ENCODE peak calls at places on chromosomes 11 and 22, in nine cellular contexts. X is AG09309, P is kidney, J is mesothelial cell of epicardium, C is endothelial cell, M is GM12865, G is lower leg skin, K is foreskin fibroblast, D is astrocyte of the spinal cord. H is an unnamed sample.

GRCh38 chr11:109329716-109330115 is 92.3 kb upstream of the C11orf87 start:
- DNase-seq in X (no peak), P (no peak), J (no peak), C (no peak), M (no peak), G (no peak), K (no peak), D (no peak), H (no peak)

GRCh38 chr11:35101223-35101622 is 37.7 kb upstream of the CD44 start:
- DNase-seq in X (no peak), P (no peak), J (no peak), C (no peak), M (no peak), G (no peak), K (no peak), D (no peak), H (no peak)

GRCh38 chr11:12523180-12523924 is 146.0 kb downstream of the PARVA start:
- DNase-seq in X (no peak), P (no peak), J (no peak), C (no peak), M (no peak), G (no peak), K (no peak), D (no peak), H (no peak)

GRCh38 chr22:46941958-46942815 is 179.7 kb downstream of the TBC1D22A start:
- DNase-seq in X (no peak), P (no peak), J (no peak), C (peak; percentile 44), M (no peak), G (no peak), K (peak; percentile 57), D (no peak), H (no peak)

GRCh38 chr22:40678493-40679248 is 613 bp upstream of the MCHR1 start:
- DNase-seq in X (no peak), P (no peak), J (no peak), C (no peak), M (no peak), G (no peak), K (no peak), D (no peak), H (no peak)

GRCh38 chr11:46322759-46323158 is 24.5 kb upstream of the DGKZ start:
- DNase-seq in X (no peak), P (no peak), J (no peak), C (no peak), M (no peak), G (no peak), K (peak; percentile 48), D (no peak), H (no peak)

GRCh38 chr11:125999234-125999880 is 53.5 kb downstream of the VSIG10L2 start:
- DNase-seq in X (no peak), P (no peak), J (no peak), C (no peak), M (no peak), G (peak; percentile 33), K (peak; percentile 16), D (no peak), H (no peak)

GRCh38 chr11:130315354-130315970 is 745 bp upstream of the ZBTB44 start:
- DNase-seq in X (no peak), P (peak; percentile 82), J (no peak), C (peak; percentile 31), M (peak; percentile 58), G (peak; percentile 26), K (no peak), D (no peak), H (no peak)

GRCh38 chr11:35418847-35419712 is at the start of gene SLC1A2:
- DNase-seq in X (no peak), P (no peak), J (peak; percentile 37), C (peak; percentile 33), M (no peak), G (no peak), K (peak; percentile 77), D (peak; percentile 12), H (peak; percentile 73)

GRCh38 chr11:83424376-83425136 is 138.4 kb upstream of the CCDC90B start:
- DNase-seq in X (no peak), P (no peak), J (no peak), C (no peak), M (no peak), G (no peak), K (no peak), D (no peak), H (no peak)

GRCh38 chr11:86746509-86746908 is 53.8 kb upstream of the PRSS23 start:
- DNase-seq in X (no peak), P (no peak), J (no peak), C (no peak), M (no peak), G (no peak), K (no peak), D (no peak), H (no peak)

GRCh38 chr11:117668291-117668690 is 128.7 kb downstream of the DSCAML1 start:
- DNase-seq in X (no peak), P (no peak), J (no peak), C (no peak), M (no peak), G (no peak), K (no peak), D (no peak), H (no peak)

GRCh38 chr22:17303840-17304779 is 65.2 kb upstream of the CECR2 start:
- DNase-seq in X (no peak), P (no peak), J (no peak), C (no peak), M (peak; percentile 82), G (no peak), K (no peak), D (no peak), H (no peak)

GRCh38 chr11:86511086-86511551 is 136.4 kb downstream of the CCDC81 start:
- DNase-seq in X (no peak), P (no peak), J (no peak), C (no peak), M (no peak), G (no peak), K (peak; percentile 66), D (peak; percentile 79), H (no peak)

GRCh38 chr11:69874984-69875673 is 55.9 kb upstream of the FGF3 start:
- DNase-seq in X (no peak), P (peak; percentile 46), J (no peak), C (no peak), M (no peak), G (no peak), K (no peak), D (no peak), H (no peak)

GRCh38 chr22:48749555-48750227 is 1078.0 kb downstream of the BRD1 start:
- DNase-seq in X (no peak), P (peak; percentile 70), J (no peak), C (no peak), M (no peak), G (peak; percentile 8), K (no peak), D (no peak), H (no peak)

GRCh38 chr11:120260616-120261015 is 20.7 kb downstream of the POU2F3 start:
- DNase-seq in X (no peak), P (no peak), J (no peak), C (no peak), M (no peak), G (no peak), K (no peak), D (no peak), H (no peak)

GRCh38 chr22:21942407-21942895 is 10.2 kb downstream of the PPM1F start:
- DNase-seq in X (peak; percentile 40), P (peak; percentile 94), J (no peak), C (peak; percentile 72), M (peak; percentile 28), G (peak; percentile 83), K (peak; percentile 95), D (peak; percentile 91), H (no peak)

GRCh38 chr22:25061134-25061533 is 108.6 kb downstream of the KIAA1671 start:
- DNase-seq in X (no peak), P (no peak), J (no peak), C (no peak), M (no peak), G (no peak), K (no peak), D (no peak), H (no peak)

GRCh38 chr11:62147545-62147944 is 23.7 kb downstream of the INCENP start:
- DNase-seq in X (no peak), P (no peak), J (no peak), C (no peak), M (no peak), G (no peak), K (no peak), D (no peak), H (peak; percentile 55)
- TF ChIP-seq CTCF in X (no peak), P (no peak), J (no peak), C (no peak), M (no peak), G (no peak), K (no peak), D (no peak), H (no peak)

GRCh38 chr11:64269380-64270234 is 14.9 kb downstream of the BAD start:
- DNase-seq in X (peak; percentile 100), P (peak; percentile 99), J (peak; percentile 91), C (peak; percentile 94), M (peak; percentile 100), G (peak; percentile 98), K (peak; percentile 100), D (peak; percentile 100), H (peak; percentile 98)
- TF ChIP-seq CTCF in X (no peak), P (no peak), J (no peak), C (no peak), M (no peak), G (no peak), K (no peak), D (no peak), H (peak; percentile 15)

DNA sequence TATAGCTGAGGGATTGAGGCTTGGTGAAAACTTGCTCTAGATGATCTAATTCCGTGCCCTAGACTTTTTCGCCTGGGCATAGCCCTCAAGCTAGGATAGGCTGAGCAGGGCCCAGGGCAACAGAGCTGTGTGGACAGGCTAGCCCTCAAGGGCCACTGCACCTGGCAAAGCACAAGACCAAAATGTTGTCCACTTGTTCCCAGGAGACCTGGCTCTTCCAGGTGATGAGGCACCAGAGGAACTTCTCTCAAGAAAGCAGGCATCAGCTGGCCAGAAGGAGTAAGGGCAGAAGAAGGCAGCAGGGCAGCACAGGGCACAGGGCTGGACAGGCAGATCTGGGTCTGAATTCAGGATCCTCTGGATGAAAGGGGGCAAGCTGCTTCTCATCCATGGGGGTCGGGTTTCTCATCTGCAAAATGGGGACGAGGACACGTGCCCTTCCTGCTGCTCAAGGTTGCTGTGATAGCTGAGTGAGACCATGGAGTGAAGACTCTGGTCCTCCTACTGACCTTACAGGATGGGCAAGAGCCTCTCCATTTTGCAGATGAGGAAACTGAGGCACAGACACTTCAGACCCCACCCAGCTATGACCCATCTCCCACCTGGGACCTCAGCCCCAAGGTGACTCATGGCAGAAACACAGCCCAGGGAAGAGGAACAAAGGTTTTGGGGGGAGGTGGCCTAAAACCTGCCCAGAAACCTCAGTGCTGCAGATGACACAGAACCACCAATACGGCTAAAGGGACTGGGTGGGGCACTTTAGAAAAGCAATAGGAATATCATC is 42.2 kb upstream of the PRDM11 start:
- DNase-seq in X (no peak), P (peak; percentile 36), J (no peak), C (no peak), M (no peak), G (peak; percentile 10), K (no peak), D (no peak), H (peak; percentile 48)
- TF ChIP-seq CTCF in X (no peak), P (no peak), J (no peak), C (no peak), M (no peak), G (no peak), K (no peak), D (no peak), H (no peak)

DNA sequence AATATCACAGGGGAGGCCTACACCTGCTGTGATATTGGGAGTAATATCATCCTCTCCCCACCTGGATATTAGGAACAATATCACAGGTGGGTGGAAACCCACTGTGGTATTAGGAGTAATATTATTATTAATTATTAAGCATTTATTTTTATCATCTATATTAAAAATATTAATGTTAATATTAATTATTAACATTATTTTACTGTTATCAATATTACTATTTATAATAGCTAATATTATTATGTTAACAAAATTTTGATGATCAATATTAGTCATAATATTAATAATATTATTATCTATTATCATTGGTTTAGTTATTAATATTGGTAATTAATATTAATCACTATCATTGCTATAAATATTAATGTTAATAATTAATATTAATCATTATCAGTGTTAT is 161.1 kb upstream of the API5 start:
- DNase-seq in X (no peak), P (no peak), J (no peak), C (no peak), M (no peak), G (no peak), K (no peak), D (no peak), H (no peak)
- TF ChIP-seq CTCF in X (no peak), P (no peak), J (no peak), C (no peak), M (no peak), G (no peak), K (no peak), D (no peak), H (no peak)